ENCODE peak calls at places on chromosome 16, in four cellular contexts. Q is H9, E is IMR-90, D is H1. S is an unnamed sample.

GRCh38 chr16:77213542-77214108 is 14.4 kb downstream of the SYCE1L start:
- DNase-seq in D (no peak), E (peak), Q (no peak), S (no peak)

GRCh38 chr16:89113661-89114060 is 20.0 kb downstream of the ACSF3 start:
- DNase-seq in Q (no peak), E (no peak), D (no peak), S (no peak)

GRCh38 chr16:77805403-77805802 is 17.0 kb downstream of the VAT1L start:
- DNase-seq in Q (no peak), E (no peak), D (no peak), S (no peak)

GRCh38 chr16:50671644-50672260 is 9.4 kb downstream of the SNX20 start:
- DNase-seq in D (no peak), E (peak), Q (no peak), S (peak)

GRCh38 chr16:15404792-15405191 is 9.2 kb downstream of the MPV17L start:
- DNase-seq in D (no peak), Q (no peak), E (no peak), S (no peak)

GRCh38 chr16:89200124-89200849 is at the start of gene SLC22A31:
- DNase-seq in Q (peak), D (no peak), E (no peak), S (peak)

GRCh38 chr16:2822158-2822495 is 5.1 kb downstream of the PRSS21 start:
- DNase-seq in Q (no peak), E (no peak), D (no peak), S (no peak)

GRCh38 chr16:2091722-2092620 is 43.7 kb downstream of the PKD1 start:
- DNase-seq in D (no peak), E (no peak), Q (peak), S (peak)

GRCh38 chr16:47142469-47143328 is 1.0 kb downstream of the NETO2 start:
- DNase-seq in Q (peak), D (no peak), E (peak), S (peak)

GRCh38 chr16:74700206-74701040 is at the start of gene MLKL:
- DNase-seq in Q (peak), E (peak), D (no peak), S (peak)

GRCh38 chr16:82364690-82365089 is 194.7 kb upstream of the MPHOSPH6 start:
- DNase-seq in Q (no peak), E (no peak), D (no peak), S (no peak)

GRCh38 chr16:31347445-31347844 is 7.5 kb upstream of the ITGAX start:
- DNase-seq in Q (no peak), D (no peak), E (no peak), S (no peak)

GRCh38 chr16:9798474-9798873 is 383.8 kb downstream of the GRIN2A start:
- DNase-seq in Q (no peak), D (no peak), E (no peak), S (no peak)

GRCh38 chr16:57646388-57647039 is 18.1 kb downstream of the ADGRG1 start:
- DNase-seq in Q (no peak), E (no peak), D (no peak), S (no peak)

GRCh38 chr16:30839523-30840227 is 52.7 kb upstream of the ZNF629 start:
- DNase-seq in D (no peak), E (no peak), Q (no peak), S (no peak)

GRCh38 chr16:71337631-71338030 is 20.9 kb upstream of the CALB2 start:
- DNase-seq in Q (no peak), D (no peak), E (no peak), S (no peak)

GRCh38 chr16:27657811-27658210 is 107.9 kb downstream of the KATNIP start:
- DNase-seq in Q (no peak), D (no peak), E (no peak), S (no peak)

GRCh38 chr16:3171181-3171854 is 16.7 kb upstream of the OR1F1 start:
- DNase-seq in Q (no peak), E (no peak), D (no peak), S (peak)

GRCh38 chr16:58476791-58477190 is 23.2 kb upstream of the NDRG4 start:
- DNase-seq in D (no peak), E (no peak), Q (no peak), S (no peak)

GRCh38 chr16:89619880-89620279 is 6.4 kb downstream of the DPEP1 start:
- DNase-seq in D (no peak), Q (no peak), E (no peak), S (no peak)

GRCh38 chr16:3659200-3659599 is 4.7 kb downstream of the DNASE1 start:
- DNase-seq in E (peak), D (no peak), Q (no peak), S (no peak)

GRCh38 chr16:29883987-29884386 is 15.4 kb downstream of the SEZ6L2 start:
- DNase-seq in Q (no peak), E (no peak), D (no peak), S (no peak)

GRCh38 chr16:8951447-8952280 is 12.0 kb downstream of the USP7 start:
- DNase-seq in D (no peak), Q (no peak), E (no peak), S (no peak)

GRCh38 chr16:56343661-56344517 is 81.5 kb downstream of the AMFR start:
- DNase-seq in E (no peak), D (no peak), Q (no peak), S (no peak)

GRCh38 chr16:23949630-23950290 is 114.0 kb downstream of the PRKCB start:
- DNase-seq in E (no peak), Q (no peak), D (no peak), S (no peak)

GRCh38 chr16:56279132-56279531 is 87.8 kb downstream of the GNAO1 start:
- DNase-seq in D (no peak), E (no peak), Q (no peak), S (no peak)

GRCh38 chr16:66292241-66292935 is 74.1 kb upstream of the CDH5 start:
- DNase-seq in E (no peak), Q (peak), D (no peak), S (no peak)

GRCh38 chr16:13436641-13437423 is 483.1 kb upstream of the ERCC4 start:
- DNase-seq in D (no peak), E (no peak), Q (no peak), S (no peak)

GRCh38 chr16:65122974-65123845 is 1.3 kb upstream of the CDH11 start:
- DNase-seq in Q (peak), E (peak), D (no peak), S (peak)

GRCh38 chr16:67016681-67017450 is 12.1 kb upstream of the CBFB start:
- DNase-seq in Q (no peak), D (no peak), E (no peak), S (no peak)

GRCh38 chr16:63473710-63474109 is 1437.5 kb upstream of the CDH8 start:
- DNase-seq in Q (no peak), D (no peak), E (no peak), S (no peak)

GRCh38 chr16:64751906-64752305 is 370.0 kb downstream of the CDH11 start:
- DNase-seq in E (peak), Q (no peak), D (no peak), S (peak)

GRCh38 chr16:31331141-31331764 is 23.7 kb upstream of the ITGAX start:
- DNase-seq in E (no peak), Q (peak), D (no peak), S (no peak)

GRCh38 chr16:67805718-67806427 is 487 bp downstream of the RANBP10 start:
- DNase-seq in E (no peak), Q (no peak), D (no peak), S (no peak)

GRCh38 chr16:86330906-86331305 is 179.4 kb upstream of the FOXF1 start:
- DNase-seq in E (no peak), D (no peak), Q (no peak), S (no peak)

GRCh38 chr16:57889960-57890751 is 80.8 kb downstream of the CNGB1 start:
- DNase-seq in D (no peak), Q (no peak), E (peak), S (no peak)

DNA sequence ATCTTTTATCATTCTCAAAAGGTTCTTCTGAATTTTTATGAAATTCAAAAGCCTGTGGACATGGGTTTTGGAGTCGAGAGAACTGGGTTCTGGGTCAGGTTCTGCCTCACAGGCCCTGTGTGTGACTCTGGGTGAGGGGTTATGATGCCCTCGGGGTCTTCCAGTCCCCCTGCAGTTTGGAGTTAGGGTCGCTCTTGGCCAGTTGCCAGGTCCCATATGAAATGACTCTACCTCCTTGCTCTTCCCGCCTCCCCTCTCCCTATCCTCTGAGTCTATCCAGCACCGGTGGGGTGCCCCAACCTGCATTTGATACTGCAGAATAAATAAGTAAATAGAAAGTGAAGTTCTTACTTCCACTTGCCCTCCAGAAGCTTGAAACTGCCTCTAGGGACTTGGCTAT is 54.1 kb downstream of the ZDHHC7 start:
- DNase-seq in D (no peak), E (no peak), Q (no peak), S (no peak)
- H4K5ac ChIP-seq in D (no peak), E (no peak), Q (no peak), S (no peak)

DNA sequence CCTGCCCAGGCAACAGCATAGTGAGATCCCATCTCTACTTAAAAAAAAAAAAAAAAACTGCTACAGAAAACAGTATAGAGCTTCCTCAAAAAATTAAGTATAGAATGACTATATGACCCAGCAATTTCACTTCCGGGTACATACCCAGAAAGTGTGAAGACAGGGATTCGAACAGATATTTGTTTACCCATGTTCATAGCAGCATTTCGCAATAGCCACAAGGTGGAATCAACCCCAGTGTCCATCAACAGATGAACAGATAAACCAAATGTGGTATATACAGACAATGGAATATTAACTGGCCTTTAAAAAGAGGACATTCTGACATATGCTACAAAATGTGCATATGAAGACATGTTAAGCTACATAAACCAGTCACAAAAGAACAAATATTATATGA is 95.5 kb downstream of the CHD9NB start:
- DNase-seq in D (no peak), E (no peak), Q (no peak), S (no peak)
- H3K56ac ChIP-seq in D (no peak), E (no peak), Q (no peak), S (no peak)

GRCh38 chr16:1002399-1003161 is 21.0 kb downstream of the SOX8 start:
- DNase-seq in E (peak), D (no peak), Q (peak), S (peak)
- H2BK5ac ChIP-seq in E (no peak), D (no peak), Q (no peak), S (no peak)

DNA sequence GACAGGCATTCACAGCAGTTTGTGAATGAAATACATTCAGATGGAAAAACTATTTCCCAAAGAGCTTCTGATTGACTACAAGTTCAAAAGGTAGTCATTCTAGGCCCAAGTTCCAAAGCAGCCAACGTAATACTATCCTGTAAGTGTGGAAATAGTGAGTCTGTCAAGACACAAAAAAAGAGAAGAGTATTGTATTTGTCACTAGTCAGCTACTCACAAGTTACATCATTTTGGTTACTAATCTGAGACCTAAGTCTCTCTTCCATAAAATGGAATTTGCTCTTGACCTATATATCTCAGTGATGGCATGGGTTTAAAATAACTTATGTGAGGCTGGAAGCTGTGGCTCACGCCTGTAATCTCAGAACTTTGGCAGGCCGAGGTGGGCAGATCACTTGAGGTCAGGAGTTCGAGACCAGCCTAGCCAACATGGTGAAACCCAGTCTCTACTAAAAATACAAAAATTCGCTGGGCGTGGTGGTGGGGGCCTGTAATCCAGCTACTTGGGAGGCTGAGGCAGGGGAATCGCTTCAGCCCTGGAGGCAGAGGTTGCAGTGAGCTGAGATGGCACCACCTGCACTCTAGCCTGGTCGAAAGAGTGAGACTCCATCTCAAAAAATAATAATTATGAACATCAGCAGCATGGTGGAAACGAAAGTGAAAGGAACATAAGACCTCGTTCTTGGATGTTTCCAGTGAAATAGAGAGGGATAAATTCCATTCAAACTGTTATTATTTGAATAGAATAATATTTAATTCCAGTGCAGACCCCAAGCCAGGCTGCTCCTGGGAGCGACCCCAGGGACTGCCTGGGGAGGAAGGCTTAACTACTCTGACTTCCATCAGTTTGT is 2.9 kb downstream of the CMC2 start:
- DNase-seq in E (peak), D (no peak), Q (no peak), S (no peak)
- H4K5ac ChIP-seq in E (peak), D (no peak), Q (no peak), S (no peak)

GRCh38 chr16:51987519-51987918 is 559.4 kb downstream of the TOX3 start:
- DNase-seq in Q (no peak), D (no peak), E (no peak), S (no peak)
- H3K56ac ChIP-seq in Q (no peak), D (no peak), E (no peak), S (no peak)

GRCh38 chr16:901149-901548 is 69.6 kb downstream of the LMF1 start:
- DNase-seq in E (no peak), Q (no peak), D (no peak), S (no peak)
- H2BK5ac ChIP-seq in E (no peak), Q (no peak), D (no peak), S (no peak)

DNA sequence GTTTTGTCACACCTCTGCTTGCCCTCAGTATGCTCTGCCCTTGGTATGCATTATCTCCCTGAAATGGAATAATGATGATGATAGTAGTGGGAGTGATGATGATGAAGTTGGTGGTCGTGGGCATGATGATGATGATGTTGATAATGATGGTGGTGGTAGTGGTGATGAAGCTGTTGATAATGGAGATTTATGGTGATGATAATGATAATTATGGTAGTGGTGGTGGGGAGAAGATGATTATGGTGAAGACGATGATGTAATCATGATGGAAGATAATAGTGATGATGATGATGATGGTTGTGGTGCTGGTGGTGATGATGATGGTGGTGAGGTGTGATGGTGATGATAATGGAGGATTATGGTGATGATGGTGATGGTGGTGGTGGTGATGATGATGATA is 390.1 kb upstream of the EEF2KMT start:
- DNase-seq in D (no peak), E (no peak), Q (no peak), S (no peak)
- H4K5ac ChIP-seq in D (no peak), E (no peak), Q (no peak), S (no peak)

DNA sequence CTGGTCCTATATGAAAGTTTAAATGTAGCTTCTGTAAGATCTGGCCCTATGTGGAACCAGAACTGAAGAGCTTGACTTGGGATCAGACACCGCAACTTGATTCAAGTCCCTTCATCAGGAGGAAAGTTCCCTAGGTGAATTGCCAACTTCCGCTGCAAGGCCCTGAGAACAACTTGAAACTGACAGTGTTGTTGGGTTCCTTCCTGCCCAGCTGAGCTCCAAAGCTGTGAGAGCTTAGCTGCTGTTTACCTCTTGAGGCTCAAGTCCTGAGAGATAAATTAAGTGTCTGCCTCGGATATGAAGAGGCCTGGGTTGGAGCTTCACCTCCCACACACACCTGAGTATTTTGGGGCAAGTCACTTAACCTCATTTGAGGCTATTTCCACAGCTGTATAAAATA is 44.7 kb downstream of the REXO5 start:
- DNase-seq in D (no peak), E (peak), Q (no peak), S (no peak)
- H3K56ac ChIP-seq in D (no peak), E (no peak), Q (no peak), S (no peak)